ENCODE peak calls at places on chromosome 10, in six cellular contexts. One of them, this sample, is unnamed.

GRCh38 chr10:92972066-92972870 is 88.3 kb upstream of the CYP26C1 start:
- DNase-seq in bronchial epithelial cell: peak
- DNase-seq in neural crest cell: no peak
- DNase-seq in tibial artery: no peak
- DNase-seq in AG10803: peak
- DNase-seq in right lobe of liver: no peak
- DNase-seq in this sample: peak

GRCh38 chr10:5616046-5616445 is 50.3 kb downstream of the ASB13 start:
- DNase-seq in bronchial epithelial cell: no peak
- DNase-seq in neural crest cell: no peak
- DNase-seq in tibial artery: no peak
- DNase-seq in AG10803: no peak
- DNase-seq in right lobe of liver: peak
- DNase-seq in this sample: no peak

GRCh38 chr10:73779539-73780197 is 2.2 kb upstream of the CHCHD1 start:
- DNase-seq in bronchial epithelial cell: no peak
- DNase-seq in neural crest cell: no peak
- DNase-seq in tibial artery: no peak
- DNase-seq in AG10803: no peak
- DNase-seq in right lobe of liver: no peak
- DNase-seq in this sample: no peak

GRCh38 chr10:64574371-64574770 is 1053.2 kb downstream of the REEP3 start:
- DNase-seq in bronchial epithelial cell: no peak
- DNase-seq in neural crest cell: no peak
- DNase-seq in tibial artery: no peak
- DNase-seq in AG10803: no peak
- DNase-seq in right lobe of liver: no peak
- DNase-seq in this sample: peak

GRCh38 chr10:122853665-122854313 is 8.1 kb upstream of the CUZD1 start:
- DNase-seq in bronchial epithelial cell: no peak
- DNase-seq in neural crest cell: no peak
- DNase-seq in tibial artery: no peak
- DNase-seq in AG10803: peak
- DNase-seq in right lobe of liver: no peak
- DNase-seq in this sample: no peak

GRCh38 chr10:21519981-21520436 is 5.5 kb downstream of the SKIDA1 start:
- DNase-seq in bronchial epithelial cell: peak
- DNase-seq in neural crest cell: no peak
- DNase-seq in tibial artery: no peak
- DNase-seq in AG10803: peak
- DNase-seq in right lobe of liver: no peak
- DNase-seq in this sample: no peak

GRCh38 chr10:7351905-7352304 is 58.9 kb downstream of the SFMBT2 start:
- DNase-seq in bronchial epithelial cell: no peak
- DNase-seq in neural crest cell: no peak
- DNase-seq in tibial artery: no peak
- DNase-seq in AG10803: no peak
- DNase-seq in right lobe of liver: no peak
- DNase-seq in this sample: peak

GRCh38 chr10:119020627-119020946 is 8.9 kb upstream of the NANOS1 start:
- DNase-seq in bronchial epithelial cell: peak
- DNase-seq in neural crest cell: no peak
- DNase-seq in tibial artery: no peak
- DNase-seq in AG10803: peak
- DNase-seq in right lobe of liver: no peak
- DNase-seq in this sample: peak

GRCh38 chr10:91708174-91708861 is 75.4 kb upstream of the PPP1R3C start:
- DNase-seq in bronchial epithelial cell: no peak
- DNase-seq in neural crest cell: no peak
- DNase-seq in tibial artery: no peak
- DNase-seq in AG10803: no peak
- DNase-seq in right lobe of liver: no peak
- DNase-seq in this sample: no peak

GRCh38 chr10:92799591-92799990 is 48.7 kb upstream of the EXOC6 start:
- DNase-seq in bronchial epithelial cell: peak
- DNase-seq in neural crest cell: no peak
- DNase-seq in tibial artery: no peak
- DNase-seq in AG10803: no peak
- DNase-seq in right lobe of liver: no peak
- DNase-seq in this sample: peak

GRCh38 chr10:130438861-130439260 is 302.7 kb downstream of the GLRX3 start:
- DNase-seq in bronchial epithelial cell: no peak
- DNase-seq in neural crest cell: no peak
- DNase-seq in tibial artery: no peak
- DNase-seq in AG10803: no peak
- DNase-seq in right lobe of liver: no peak
- DNase-seq in this sample: no peak

GRCh38 chr10:120253131-120253530 is 203.9 kb upstream of the PLPP4 start:
- DNase-seq in bronchial epithelial cell: no peak
- DNase-seq in neural crest cell: no peak
- DNase-seq in tibial artery: no peak
- DNase-seq in AG10803: no peak
- DNase-seq in right lobe of liver: no peak
- DNase-seq in this sample: no peak

DNA sequence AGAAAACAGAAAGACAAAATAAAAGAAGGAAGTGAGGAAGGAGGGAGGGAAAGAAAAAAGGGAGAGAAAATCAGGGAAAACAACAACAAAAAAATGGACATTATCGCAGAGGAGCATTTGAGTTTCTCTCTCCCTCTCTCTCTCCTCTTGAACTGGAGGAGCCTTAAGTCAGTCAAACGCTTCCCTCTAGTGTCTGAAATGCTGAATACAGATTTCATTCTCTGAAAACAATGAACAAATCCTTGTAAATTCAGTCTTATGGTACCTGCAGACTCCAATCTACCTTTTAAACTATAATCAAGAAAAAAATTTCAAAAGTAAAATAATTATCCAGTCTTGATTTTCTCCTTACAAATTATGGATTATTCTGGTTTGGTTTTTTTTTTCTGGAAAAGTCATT is 89.2 kb upstream of the PFKP start:
- DNase-seq in bronchial epithelial cell: peak
- DNase-seq in neural crest cell: no peak
- DNase-seq in tibial artery: no peak
- DNase-seq in AG10803: peak
- DNase-seq in right lobe of liver: no peak
- DNase-seq in this sample: peak
- TF ChIP-seq CTCF in bronchial epithelial cell: peak
- TF ChIP-seq CTCF in neural crest cell: peak
- TF ChIP-seq CTCF in tibial artery: peak
- TF ChIP-seq CTCF in AG10803: peak
- TF ChIP-seq CTCF in right lobe of liver: peak
- TF ChIP-seq CTCF in this sample: peak

GRCh38 chr10:110210663-110211454 is 3.5 kb downstream of the MXI1 start:
- DNase-seq in bronchial epithelial cell: peak
- DNase-seq in neural crest cell: peak
- DNase-seq in tibial artery: peak
- DNase-seq in AG10803: peak
- DNase-seq in right lobe of liver: peak
- DNase-seq in this sample: peak
- TF ChIP-seq CTCF in bronchial epithelial cell: no peak
- TF ChIP-seq CTCF in neural crest cell: no peak
- TF ChIP-seq CTCF in tibial artery: no peak
- TF ChIP-seq CTCF in AG10803: no peak
- TF ChIP-seq CTCF in right lobe of liver: no peak
- TF ChIP-seq CTCF in this sample: no peak

GRCh38 chr10:1209355-1209979 is 153.3 kb downstream of the WDR37 start:
- DNase-seq in bronchial epithelial cell: no peak
- DNase-seq in neural crest cell: no peak
- DNase-seq in tibial artery: no peak
- DNase-seq in AG10803: no peak
- DNase-seq in right lobe of liver: no peak
- DNase-seq in this sample: no peak
- TF ChIP-seq CTCF in bronchial epithelial cell: no peak
- TF ChIP-seq CTCF in neural crest cell: no peak
- TF ChIP-seq CTCF in tibial artery: no peak
- TF ChIP-seq CTCF in AG10803: no peak
- TF ChIP-seq CTCF in right lobe of liver: no peak
- TF ChIP-seq CTCF in this sample: no peak

DNA sequence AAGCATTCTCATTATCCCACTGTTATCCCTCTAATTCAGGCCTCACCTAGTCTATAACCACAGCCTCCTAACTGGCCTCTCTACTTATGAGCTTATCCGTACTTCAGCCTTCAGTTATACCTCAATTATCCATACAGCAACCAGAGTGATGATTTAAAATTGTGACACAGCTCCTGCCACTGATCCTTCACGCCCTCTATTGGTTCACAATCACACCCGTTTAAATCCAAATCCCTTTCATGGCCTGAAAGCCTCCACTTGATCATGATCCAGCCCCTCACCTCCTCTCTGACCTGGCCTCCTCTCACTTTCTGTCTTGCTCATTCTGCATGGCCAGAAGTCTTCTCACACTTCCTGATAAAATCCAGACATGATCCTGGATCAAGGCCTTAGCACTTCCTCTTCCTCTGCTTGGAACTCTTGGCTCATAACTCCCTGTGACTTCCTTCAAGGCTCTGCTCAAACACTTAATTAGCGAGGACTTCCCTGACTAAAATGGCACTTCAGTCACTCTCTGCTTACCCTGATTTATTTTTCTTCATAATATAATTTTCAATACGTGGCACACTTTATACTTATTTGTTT is 19.0 kb upstream of the TMEM26 start:
- DNase-seq in bronchial epithelial cell: no peak
- DNase-seq in neural crest cell: no peak
- DNase-seq in tibial artery: no peak
- DNase-seq in AG10803: no peak
- DNase-seq in right lobe of liver: no peak
- DNase-seq in this sample: no peak
- TF ChIP-seq CTCF in bronchial epithelial cell: no peak
- TF ChIP-seq CTCF in neural crest cell: no peak
- TF ChIP-seq CTCF in tibial artery: no peak
- TF ChIP-seq CTCF in AG10803: no peak
- TF ChIP-seq CTCF in right lobe of liver: no peak
- TF ChIP-seq CTCF in this sample: no peak

DNA sequence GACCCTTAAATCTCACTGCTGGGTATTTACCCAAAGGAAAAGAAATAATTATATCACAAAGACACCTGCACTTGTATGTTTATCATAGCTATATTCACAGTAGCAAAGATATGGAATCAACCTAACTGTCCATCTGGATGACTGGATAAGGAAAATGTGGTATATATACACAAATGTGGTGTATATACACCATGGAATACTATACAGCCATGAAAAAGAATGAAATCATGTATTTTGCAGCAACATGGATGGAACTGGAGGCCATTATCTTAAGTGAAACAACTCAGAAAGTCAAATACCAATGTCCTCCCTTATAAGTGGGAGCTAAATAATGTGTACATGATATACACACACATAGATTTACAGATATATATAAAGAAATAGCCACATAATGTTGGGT is 168.2 kb downstream of the SH2D4B start:
- DNase-seq in bronchial epithelial cell: no peak
- DNase-seq in neural crest cell: no peak
- DNase-seq in tibial artery: no peak
- DNase-seq in AG10803: no peak
- DNase-seq in right lobe of liver: no peak
- DNase-seq in this sample: no peak
- TF ChIP-seq CTCF in bronchial epithelial cell: no peak
- TF ChIP-seq CTCF in neural crest cell: no peak
- TF ChIP-seq CTCF in tibial artery: no peak
- TF ChIP-seq CTCF in AG10803: no peak
- TF ChIP-seq CTCF in right lobe of liver: no peak
- TF ChIP-seq CTCF in this sample: no peak

DNA sequence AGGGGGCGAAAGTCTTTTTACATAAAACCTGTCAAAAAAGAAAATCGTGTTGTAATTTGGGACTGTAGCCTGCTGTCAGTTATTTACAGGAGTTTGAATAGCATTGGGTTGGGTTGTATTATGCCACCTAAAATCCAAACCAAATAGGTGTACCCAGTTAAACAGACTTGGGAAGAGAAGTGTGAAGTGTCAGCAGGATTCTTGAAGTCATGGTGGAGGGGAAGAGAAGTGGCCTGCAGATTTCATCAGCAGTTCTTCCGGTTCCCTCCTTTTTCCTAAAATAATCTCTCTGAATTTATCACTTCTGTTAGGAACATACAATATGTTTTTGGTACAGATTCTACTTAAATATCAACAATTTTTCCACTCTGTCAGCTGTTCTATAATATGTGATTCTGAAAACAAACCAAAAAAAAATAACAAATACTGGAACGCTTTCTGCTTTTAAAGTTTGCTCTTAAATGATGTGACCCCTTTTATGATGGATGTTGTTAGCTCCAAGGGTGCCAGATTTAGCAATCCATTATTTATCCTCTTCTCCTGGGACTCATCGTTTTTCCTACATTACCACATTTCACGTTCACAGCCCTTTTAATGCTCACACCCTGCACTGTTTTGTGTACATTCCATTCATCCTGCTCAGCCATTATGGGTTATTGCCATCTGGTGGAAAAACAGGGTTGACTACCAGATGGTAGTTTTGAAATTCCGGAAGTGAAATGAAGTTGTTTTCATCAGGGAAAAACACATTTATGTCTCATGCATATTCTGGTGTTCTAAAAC is 18.7 kb upstream of the ARHGAP12 start:
- DNase-seq in bronchial epithelial cell: peak
- DNase-seq in neural crest cell: no peak
- DNase-seq in tibial artery: peak
- DNase-seq in AG10803: peak
- DNase-seq in right lobe of liver: no peak
- DNase-seq in this sample: peak
- TF ChIP-seq CTCF in bronchial epithelial cell: peak
- TF ChIP-seq CTCF in neural crest cell: peak
- TF ChIP-seq CTCF in tibial artery: peak
- TF ChIP-seq CTCF in AG10803: peak
- TF ChIP-seq CTCF in right lobe of liver: peak
- TF ChIP-seq CTCF in this sample: peak

DNA sequence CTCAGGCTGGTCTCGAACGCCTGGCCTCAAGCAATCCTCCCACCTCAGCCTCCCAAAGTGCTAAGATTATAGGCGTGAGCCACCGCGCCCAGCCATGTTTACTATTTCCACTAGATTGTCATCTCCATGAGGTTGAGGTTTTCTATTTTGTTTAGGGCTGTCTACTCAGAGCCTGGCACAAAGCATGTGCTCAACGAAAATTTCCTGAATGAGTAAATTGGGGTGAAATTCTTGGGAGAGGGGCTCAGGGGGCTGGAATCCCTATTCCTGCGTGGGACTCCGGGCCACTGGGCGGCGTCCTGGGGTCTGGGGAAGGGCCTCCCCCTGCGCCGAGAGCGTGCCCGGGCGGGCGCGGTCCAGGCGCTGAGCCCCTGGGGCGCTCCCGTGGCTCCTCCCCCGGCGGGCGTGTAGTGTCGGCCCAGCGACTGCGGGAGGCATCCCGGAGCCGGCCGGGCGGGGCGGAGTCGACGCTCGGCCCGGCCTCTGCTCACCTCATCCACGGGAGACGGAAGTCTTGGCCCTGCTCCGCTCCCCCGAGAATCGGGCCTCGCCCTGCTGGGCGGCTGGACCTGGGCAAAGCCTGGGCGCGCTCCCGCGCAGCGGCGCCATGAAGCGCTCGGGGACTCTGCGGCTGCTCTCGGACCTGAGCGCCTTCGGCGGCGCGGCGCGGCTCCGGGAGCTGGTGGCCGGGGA is at the start of gene HPS6:
- DNase-seq in bronchial epithelial cell: peak
- DNase-seq in neural crest cell: peak
- DNase-seq in tibial artery: peak
- DNase-seq in AG10803: peak
- DNase-seq in right lobe of liver: peak
- DNase-seq in this sample: peak
- TF ChIP-seq CTCF in bronchial epithelial cell: no peak
- TF ChIP-seq CTCF in neural crest cell: peak
- TF ChIP-seq CTCF in tibial artery: peak
- TF ChIP-seq CTCF in AG10803: peak
- TF ChIP-seq CTCF in right lobe of liver: no peak
- TF ChIP-seq CTCF in this sample: no peak

This sample was measured in MCF 10A.